ENCODE peak calls at places on chromosomes 6 and 20, in four cellular contexts. One of them, this sample, is unnamed.

GRCh38 chr6:6737666-6738065 is 149.1 kb downstream of the LY86 start:
- DNase-seq in PC-9: no peak
- DNase-seq in A549: no peak
- DNase-seq in MM.1S: no peak
- DNase-seq in this sample: no peak

GRCh38 chr6:27494103-27494502 is 21.2 kb upstream of the ZNF184 start:
- DNase-seq in PC-9: no peak
- DNase-seq in A549: no peak
- DNase-seq in MM.1S: no peak
- DNase-seq in this sample: no peak

GRCh38 chr6:39377530-39377929 is 55.0 kb upstream of the KCNK16 start:
- DNase-seq in PC-9: peak; percentile 46
- DNase-seq in A549: peak; percentile 42
- DNase-seq in MM.1S: peak; percentile 53
- DNase-seq in this sample: no peak

GRCh38 chr6:166325383-166326042 is 16.8 kb downstream of the SFT2D1 start:
- DNase-seq in PC-9: no peak
- DNase-seq in A549: no peak
- DNase-seq in MM.1S: no peak
- DNase-seq in this sample: no peak

GRCh38 chr6:158639056-158639455 is 5.5 kb downstream of the DYNLT1 start:
- DNase-seq in PC-9: no peak
- DNase-seq in A549: no peak
- DNase-seq in MM.1S: no peak
- DNase-seq in this sample: no peak

GRCh38 chr20:18440403-18440802 is 26.4 kb downstream of the DZANK1 start:
- DNase-seq in PC-9: no peak
- DNase-seq in A549: no peak
- DNase-seq in MM.1S: no peak
- DNase-seq in this sample: no peak

GRCh38 chr6:64683682-64684081 is 1023.3 kb downstream of the EYS start:
- DNase-seq in PC-9: peak; percentile 1
- DNase-seq in A549: no peak
- DNase-seq in MM.1S: no peak
- DNase-seq in this sample: no peak

GRCh38 chr6:13922750-13923149 is 2.0 kb upstream of the RNF182 start:
- DNase-seq in PC-9: no peak
- DNase-seq in A549: no peak
- DNase-seq in MM.1S: no peak
- DNase-seq in this sample: no peak

GRCh38 chr6:11143394-11144371 is 32.2 kb upstream of the ERVFRD-1 start:
- DNase-seq in PC-9: peak; percentile 73
- DNase-seq in A549: peak; percentile 93
- DNase-seq in MM.1S: no peak
- DNase-seq in this sample: no peak

GRCh38 chr6:163661271-163661671 is 246.8 kb downstream of the QKI start:
- DNase-seq in PC-9: no peak
- DNase-seq in A549: no peak
- DNase-seq in MM.1S: no peak
- DNase-seq in this sample: peak; percentile 41

GRCh38 chr20:440636-441035 is 21.7 kb downstream of the TBC1D20 start:
- DNase-seq in PC-9: no peak
- DNase-seq in A549: no peak
- DNase-seq in MM.1S: no peak
- DNase-seq in this sample: no peak

GRCh38 chr6:32972353-32973143 is 4.2 kb downstream of the BRD2 start:
- DNase-seq in PC-9: peak; percentile 13
- DNase-seq in A549: no peak
- DNase-seq in MM.1S: peak; percentile 42
- DNase-seq in this sample: no peak

GRCh38 chr20:41011551-41012067 is 17.0 kb upstream of the TOP1 start:
- DNase-seq in PC-9: peak; percentile 33
- DNase-seq in A549: no peak
- DNase-seq in MM.1S: peak; percentile 94
- DNase-seq in this sample: peak; percentile 94

DNA sequence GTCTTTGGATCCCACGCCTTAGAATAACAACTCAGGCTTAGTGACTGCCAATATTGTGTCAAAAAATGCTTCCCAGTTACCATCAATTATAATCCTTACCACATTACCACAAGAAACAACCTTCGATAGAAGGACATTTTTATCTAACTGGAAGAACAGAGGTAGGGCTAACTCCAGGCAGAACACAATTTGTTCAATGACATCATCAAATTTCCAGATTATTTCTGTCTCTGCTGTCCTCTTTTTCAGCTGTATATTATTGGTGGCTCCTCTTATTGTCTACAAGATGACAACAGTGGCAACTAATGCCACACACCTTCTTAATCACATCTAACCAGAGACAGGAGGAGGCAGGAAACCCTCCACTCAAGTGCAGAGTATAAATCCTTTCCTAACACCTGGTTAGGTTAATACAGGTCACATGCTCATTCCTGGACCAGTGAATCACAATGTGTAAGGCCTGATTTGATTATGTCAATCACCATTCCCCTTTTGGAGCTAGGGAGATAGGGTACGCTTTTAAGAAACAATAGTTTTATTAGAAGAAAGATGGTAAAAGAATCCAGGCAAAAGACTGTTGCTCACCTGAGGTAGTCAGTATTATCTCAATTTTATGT is 18.0 kb downstream of the KHDC1L start:
- DNase-seq in PC-9: no peak
- DNase-seq in A549: no peak
- DNase-seq in MM.1S: no peak
- DNase-seq in this sample: no peak
- TF ChIP-seq CTCF in PC-9: no peak
- TF ChIP-seq CTCF in A549: no peak
- TF ChIP-seq CTCF in MM.1S: no peak
- TF ChIP-seq CTCF in this sample: no peak

GRCh38 chr20:33875534-33876026 is 64.4 kb downstream of the CHMP4B start:
- DNase-seq in PC-9: no peak
- DNase-seq in A549: no peak
- DNase-seq in MM.1S: peak; percentile 41
- DNase-seq in this sample: no peak
- H3K4me3 ChIP-seq in PC-9: no peak overlapping the region
- H3K4me3 ChIP-seq in A549: no peak overlapping the region
- H3K4me3 ChIP-seq in MM.1S: no peak overlapping the region
- H3K4me3 ChIP-seq in this sample: no peak overlapping the region

DNA sequence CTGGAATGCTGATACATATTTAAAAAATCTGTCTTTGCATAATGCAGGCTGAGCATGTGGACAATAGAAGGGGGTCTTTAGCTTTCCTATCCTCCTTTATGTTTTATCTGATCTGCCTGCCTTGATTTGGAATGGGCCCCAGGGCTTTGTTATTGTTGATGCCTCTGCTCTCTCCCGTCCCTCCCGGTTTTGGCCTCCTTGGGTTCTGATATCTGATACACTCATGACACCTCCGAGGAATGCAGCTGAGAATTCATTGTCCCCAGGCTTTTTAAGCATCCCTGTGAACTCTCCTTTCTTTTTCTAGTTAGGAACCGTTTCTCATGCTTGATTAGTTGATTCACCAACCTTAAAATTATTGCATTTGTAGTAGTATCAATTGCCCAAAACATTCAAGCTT is 185.5 kb upstream of the RALGAPA2 start:
- DNase-seq in PC-9: no peak
- DNase-seq in A549: no peak
- DNase-seq in MM.1S: no peak
- DNase-seq in this sample: no peak
- TF ChIP-seq CTCF in PC-9: no peak
- TF ChIP-seq CTCF in A549: no peak
- TF ChIP-seq CTCF in MM.1S: no peak
- TF ChIP-seq CTCF in this sample: no peak

GRCh38 chr20:62628691-62629090 is 13.6 kb upstream of the SLCO4A1 start:
- DNase-seq in PC-9: peak; percentile 87
- DNase-seq in A549: peak; percentile 18
- DNase-seq in MM.1S: no peak
- DNase-seq in this sample: no peak

GRCh38 chr20:62629864-62630470 is 12.3 kb upstream of the SLCO4A1 start:
- DNase-seq in PC-9: no peak
- DNase-seq in A549: no peak
- DNase-seq in MM.1S: no peak
- DNase-seq in this sample: no peak

GRCh38 chr20:62625516-62625915 is 16.8 kb upstream of the SLCO4A1 start:
- DNase-seq in PC-9: no peak
- DNase-seq in A549: no peak
- DNase-seq in MM.1S: no peak
- DNase-seq in this sample: no peak

GRCh38 chr20:62625921-62626547 is 16.3 kb upstream of the SLCO4A1 start:
- DNase-seq in PC-9: no peak
- DNase-seq in A549: no peak
- DNase-seq in MM.1S: no peak
- DNase-seq in this sample: no peak

GRCh38 chr20:62627901-62628612 is 14.2 kb upstream of the SLCO4A1 start:
- DNase-seq in PC-9: peak; percentile 66
- DNase-seq in A549: no peak
- DNase-seq in MM.1S: no peak
- DNase-seq in this sample: no peak
- H3K4me3 ChIP-seq in PC-9: peak overlapping the region; percentile 40
- H3K4me3 ChIP-seq in A549: no peak overlapping the region
- H3K4me3 ChIP-seq in MM.1S: no peak overlapping the region
- H3K4me3 ChIP-seq in this sample: no peak overlapping the region

This sample was measured in GM12864.